ENCODE peak calls at places on chromosomes 5 and 9, in four cellular contexts. C is NCI-H748 treated with DMSO at 0.1 percent for 48 hours, N is cortex of kidney, W is HEK293T. R is an unnamed sample.

GRCh38 chr9:133979921-133980863 is 11.9 kb downstream of the VAV2 start:
- DNase-seq in C (no peak), N (no peak), W (no peak), R (no peak)

GRCh38 chr9:83062653-83063527 is at the start of gene RASEF:
- DNase-seq in C (peak), N (no peak), W (peak), R (peak)

GRCh38 chr9:530681-531080 is 310.8 kb upstream of the DMRT1 start:
- DNase-seq in C (no peak), N (no peak), W (no peak), R (peak)

GRCh38 chr9:97696823-97697601 is at the start of gene XPA:
- DNase-seq in C (peak), N (peak), W (peak), R (peak)

GRCh38 chr5:151643385-151643784 is 43.3 kb downstream of the SPARC start:
- DNase-seq in C (no peak), N (no peak), W (no peak), R (no peak)

GRCh38 chr5:128084228-128085167 is 932 bp downstream of the SLC12A2 start:
- DNase-seq in C (peak), N (no peak), W (peak), R (peak)

GRCh38 chr9:82996931-82997330 is 66.0 kb downstream of the RASEF start:
- DNase-seq in C (no peak), N (no peak), W (no peak), R (no peak)

GRCh38 chr5:154406231-154406630 is 39.6 kb upstream of the SAP30L start:
- DNase-seq in C (no peak), N (no peak), W (no peak), R (peak)

GRCh38 chr9:124257865-124258764 is at the start of gene NEK6:
- DNase-seq in C (no peak), N (no peak), W (peak), R (peak)

GRCh38 chr9:2709645-2710101 is 7.6 kb upstream of the KCNV2 start:
- DNase-seq in C (no peak), N (no peak), W (no peak), R (no peak)

GRCh38 chr5:172832383-172833315 is 1.4 kb upstream of the ERGIC1 start:
- DNase-seq in C (no peak), N (no peak), W (no peak), R (no peak)

GRCh38 chr5:131769961-131770360 is 26.9 kb downstream of the FNIP1 start:
- DNase-seq in C (no peak), N (no peak), W (no peak), R (no peak)

GRCh38 chr9:69173891-69174644 is at the start of gene TJP2:
- DNase-seq in C (no peak), N (peak), W (peak), R (peak)

GRCh38 chr9:801399-802071 is 40.0 kb upstream of the DMRT1 start:
- DNase-seq in C (no peak), N (no peak), W (no peak), R (peak)

GRCh38 chr9:82805027-82805426 is 257.9 kb downstream of the RASEF start:
- DNase-seq in C (peak), N (no peak), W (no peak), R (no peak)

GRCh38 chr5:17037751-17038150 is 101.7 kb upstream of the MYO10 start:
- DNase-seq in C (no peak), N (no peak), W (no peak), R (peak)

GRCh38 chr9:28598396-28598795 is 1025.1 kb upstream of the C9orf72 start:
- DNase-seq in C (peak), N (no peak), W (no peak), R (no peak)

GRCh38 chr9:114507726-114508125 is 2.5 kb upstream of the WHRN start:
- DNase-seq in C (peak), N (no peak), W (peak), R (peak)

GRCh38 chr5:38468978-38469706 is 87.3 kb downstream of the LIFR start:
- DNase-seq in C (no peak), N (no peak), W (no peak), R (no peak)

GRCh38 chr9:120383611-120383998 is 196.4 kb downstream of the CDK5RAP2 start:
- DNase-seq in C (peak), N (no peak), W (no peak), R (no peak)

GRCh38 chr5:159324986-159325385 is 5.3 kb downstream of the IL12B start:
- DNase-seq in C (no peak), N (no peak), W (no peak), R (no peak)

GRCh38 chr5:178471666-178472065 is 118.5 kb downstream of the COL23A1 start:
- DNase-seq in C (no peak), N (no peak), W (no peak), R (no peak)

GRCh38 chr5:126046996-126047395 is 376.2 kb upstream of the GRAMD2B start:
- DNase-seq in C (no peak), N (no peak), W (no peak), R (no peak)

GRCh38 chr5:10635861-10636350 is 72.0 kb downstream of the ANKRD33B start:
- DNase-seq in C (no peak), N (no peak), W (no peak), R (peak)

GRCh38 chr5:168939887-168940534 is 360.8 kb upstream of the PANK3 start:
- DNase-seq in C (no peak), N (no peak), W (no peak), R (no peak)

GRCh38 chr5:167633931-167634341 is 657.5 kb upstream of the WWC1 start:
- DNase-seq in C (no peak), N (no peak), W (no peak), R (peak)

GRCh38 chr9:127347831-127348699 is 48.9 kb upstream of the SLC2A8 start:
- DNase-seq in C (no peak), N (no peak), W (no peak), R (peak)

GRCh38 chr9:70081120-70081495 is 37.5 kb downstream of the MAMDC2 start:
- DNase-seq in C (no peak), N (no peak), W (no peak), R (peak)